ENCODE peak calls at places on chromosomes 11 and 22, in five cellular contexts. X is upper lobe of right lung, N is cardiac muscle cell, M is GM20000, H is psoas muscle. R is an unnamed sample.

GRCh38 chr22:35892192-35892591 is 136.4 kb downstream of the RBFOX2 start:
- DNase-seq in X (no peak), N (peak), M (no peak), H (no peak), R (no peak)

GRCh38 chr11:30015725-30016449 is 943 bp downstream of the KCNA4 start:
- DNase-seq in X (no peak), N (no peak), M (peak), H (no peak), R (no peak)

GRCh38 chr11:16953620-16954019 is 60.6 kb downstream of the PLEKHA7 start:
- DNase-seq in X (no peak), N (no peak), M (no peak), H (no peak), R (no peak)

GRCh38 chr11:58788355-58789023 is 56.0 kb downstream of the GLYATL2 start:
- DNase-seq in X (no peak), N (peak), M (peak), H (no peak), R (peak)

GRCh38 chr11:65537620-65538231 is 12.8 kb downstream of the SCYL1 start:
- DNase-seq in X (no peak), N (no peak), M (no peak), H (no peak), R (no peak)

GRCh38 chr22:43796567-43796966 is 15.5 kb downstream of the EFCAB6 start:
- DNase-seq in X (no peak), N (peak), M (no peak), H (no peak), R (no peak)

GRCh38 chr11:128548655-128549255 is 38.6 kb downstream of the ETS1 start:
- DNase-seq in X (peak), N (peak), M (peak), H (peak), R (peak)

GRCh38 chr22:23063539-23064380 is 6.6 kb upstream of the GNAZ start:
- DNase-seq in X (peak), N (no peak), M (no peak), H (peak), R (no peak)

GRCh38 chr11:129312741-129313587 is 62.7 kb upstream of the BARX2 start:
- DNase-seq in X (no peak), N (peak), M (no peak), H (no peak), R (no peak)

GRCh38 chr11:27656806-27657483 is 43.3 kb downstream of the BDNF start:
- DNase-seq in X (no peak), N (no peak), M (no peak), H (no peak), R (no peak)

GRCh38 chr11:125365196-125365931 is 130.7 kb downstream of the FEZ1 start:
- DNase-seq in X (no peak), N (no peak), M (no peak), H (no peak), R (no peak)

GRCh38 chr11:125368757-125369156 is 127.3 kb downstream of the FEZ1 start:
- DNase-seq in X (no peak), N (no peak), M (no peak), H (no peak), R (no peak)

GRCh38 chr11:125367710-125368109 is 128.4 kb downstream of the FEZ1 start:
- DNase-seq in X (no peak), N (no peak), M (no peak), H (no peak), R (no peak)

GRCh38 chr11:125360066-125360465 is 136.0 kb downstream of the FEZ1 start:
- DNase-seq in X (no peak), N (no peak), M (no peak), H (no peak), R (no peak)

GRCh38 chr11:125364085-125364822 is 131.8 kb downstream of the FEZ1 start:
- DNase-seq in X (no peak), N (peak), M (no peak), H (no peak), R (no peak)
- TF ChIP-seq CTCF in X (no peak), N (no peak), M (no peak), H (no peak), R (no peak)

DNA sequence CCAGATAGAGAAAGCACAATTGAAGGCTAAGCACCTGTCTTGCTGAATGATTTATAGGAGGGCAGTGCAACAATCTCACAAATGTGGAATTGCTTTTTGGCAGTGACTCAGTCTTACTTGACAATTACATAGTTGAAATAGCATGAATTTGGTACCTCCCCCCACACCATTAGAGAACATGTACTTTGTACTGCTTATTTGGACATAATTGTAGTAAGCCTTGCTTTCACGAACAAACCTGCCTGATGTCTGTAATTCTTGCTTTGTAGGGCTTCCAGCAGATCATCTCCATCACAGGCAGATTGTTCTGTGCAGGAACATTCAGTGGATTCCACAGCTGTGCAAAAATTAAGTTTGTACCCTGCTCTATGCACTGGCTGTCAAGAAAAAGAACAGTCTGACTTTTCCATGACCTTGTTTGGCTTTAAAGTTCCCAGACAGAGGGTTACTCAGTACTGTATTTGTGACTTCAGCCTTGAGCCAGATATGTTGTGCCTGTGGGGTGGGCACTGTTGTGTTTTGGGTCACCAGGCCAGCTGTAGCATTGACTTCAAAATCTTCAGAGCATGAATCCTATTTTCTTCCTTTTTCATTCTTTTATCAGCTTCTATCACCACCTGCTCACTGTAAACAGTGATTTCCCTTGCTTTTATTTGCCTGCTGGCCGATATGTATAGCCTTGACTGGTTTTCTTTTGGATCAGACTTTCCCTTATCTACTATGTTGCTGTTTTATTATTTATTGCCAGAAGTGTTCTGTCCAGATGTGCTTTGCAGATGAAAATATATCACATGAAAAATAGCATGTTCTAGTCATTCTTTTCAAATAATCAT is 941.0 kb upstream of the CHORDC1 start:
- DNase-seq in X (no peak), N (peak), M (no peak), H (no peak), R (no peak)
- TF ChIP-seq CTCF in X (no peak), N (no peak), M (no peak), H (no peak), R (no peak)

GRCh38 chr11:19821993-19822392 is 109.4 kb downstream of the NAV2 start:
- DNase-seq in X (no peak), N (no peak), M (no peak), H (no peak), R (no peak)
- TF ChIP-seq CTCF in X (no peak), N (no peak), M (no peak), H (no peak), R (no peak)

GRCh38 chr11:133930767-133931448 is 25.9 kb downstream of the IGSF9B start:
- DNase-seq in X (no peak), N (no peak), M (no peak), H (no peak), R (peak)
- TF ChIP-seq CTCF in X (peak), N (peak), M (no peak), H (no peak), R (peak)

GRCh38 chr11:26527685-26528084 is 44.4 kb downstream of the MUC15 start:
- DNase-seq in X (no peak), N (no peak), M (no peak), H (no peak), R (no peak)

DNA sequence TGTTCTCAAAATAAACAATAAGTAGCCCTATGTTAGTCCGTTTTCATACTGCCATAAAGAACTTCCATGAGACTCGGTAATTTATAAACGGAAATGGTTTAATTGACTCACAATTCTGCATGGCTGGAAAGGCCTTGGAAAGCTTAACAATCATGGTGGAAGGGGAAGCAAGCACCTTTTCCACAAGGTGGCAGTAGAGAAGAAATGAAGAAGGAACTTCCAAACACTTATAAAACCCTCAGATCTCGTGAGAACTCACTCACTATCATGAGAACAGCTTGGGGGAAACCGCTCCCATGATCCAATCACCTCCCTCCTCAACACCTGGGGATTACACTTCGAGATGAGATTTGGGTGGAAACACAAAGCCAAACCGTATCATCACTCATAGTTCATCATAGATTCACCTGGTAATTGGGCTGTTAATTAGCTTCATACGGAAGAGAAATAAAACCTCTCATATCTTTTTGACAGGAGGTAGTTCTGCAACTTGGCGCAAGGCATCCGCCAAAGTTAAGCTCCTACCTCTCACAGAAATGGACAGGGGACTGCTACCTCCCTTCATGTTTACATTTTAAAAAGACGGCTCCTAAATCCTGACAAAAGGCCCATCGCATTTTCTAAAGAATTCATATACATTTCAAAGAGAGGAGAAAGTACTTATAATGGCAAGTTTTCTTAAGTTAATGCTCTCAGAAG is 49.0 kb downstream of the MUC15 start:
- DNase-seq in X (no peak), N (peak), M (no peak), H (no peak), R (no peak)
- TF ChIP-seq CTCF in X (peak), N (peak), M (no peak), H (no peak), R (no peak)

GRCh38 chr11:12480401-12480800 is 103.0 kb downstream of the PARVA start:
- DNase-seq in X (no peak), N (no peak), M (no peak), H (no peak), R (no peak)

GRCh38 chr11:12482839-12483238 is 105.5 kb downstream of the PARVA start:
- DNase-seq in X (no peak), N (no peak), M (no peak), H (no peak), R (no peak)

GRCh38 chr11:12483604-12484003 is 106.2 kb downstream of the PARVA start:
- DNase-seq in X (no peak), N (no peak), M (no peak), H (no peak), R (no peak)

GRCh38 chr11:12489246-12489772 is 111.9 kb downstream of the PARVA start:
- DNase-seq in X (no peak), N (no peak), M (no peak), H (no peak), R (no peak)

DNA sequence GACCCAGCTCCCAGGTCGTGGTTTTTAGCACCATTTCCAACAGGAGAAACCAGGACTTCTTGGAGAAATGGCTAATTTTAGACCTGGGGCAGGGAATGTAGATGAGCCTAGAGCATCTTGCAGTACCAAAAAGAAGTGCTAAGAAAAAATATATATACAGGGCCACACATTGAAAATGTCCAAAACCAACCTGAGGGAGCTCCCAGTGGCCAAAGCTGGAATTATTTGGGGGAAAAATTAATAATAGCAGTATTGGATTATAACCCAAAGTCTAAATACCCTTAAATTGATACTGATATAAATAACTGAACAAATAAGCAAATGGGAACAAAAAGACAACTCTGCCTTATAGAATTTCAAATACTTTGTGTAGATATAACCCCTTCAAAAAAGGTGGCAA is 108.0 kb downstream of the PARVA start:
- DNase-seq in X (no peak), N (no peak), M (no peak), H (no peak), R (no peak)
- TF ChIP-seq CTCF in X (peak), N (peak), M (no peak), H (peak), R (peak)